ENCODE peak calls at places on chromosomes 6 and 20, in five cellular contexts. One of them, this sample, is unnamed.

GRCh38 chr6:117463762-117464665 is 18.5 kb upstream of the DCBLD1 start:
- DNase-seq in bronchial epithelial cell: peak
- DNase-seq in mucosa of descending colon: no peak
- DNase-seq in fibroblast of mammary gland: peak
- DNase-seq in upper lobe of right lung: no peak
- DNase-seq in this sample: no peak

GRCh38 chr6:155678361-155678760 is 222.7 kb upstream of the NOX3 start:
- DNase-seq in upper lobe of right lung: no peak
- DNase-seq in mucosa of descending colon: no peak
- DNase-seq in fibroblast of mammary gland: no peak
- DNase-seq in bronchial epithelial cell: no peak
- DNase-seq in this sample: no peak

GRCh38 chr6:89518352-89519055 is 85.6 kb downstream of the ANKRD6 start:
- DNase-seq in upper lobe of right lung: no peak
- DNase-seq in fibroblast of mammary gland: no peak
- DNase-seq in mucosa of descending colon: no peak
- DNase-seq in bronchial epithelial cell: peak
- DNase-seq in this sample: no peak

GRCh38 chr6:13261464-13261994 is 66.8 kb downstream of the TBC1D7 start:
- DNase-seq in upper lobe of right lung: no peak
- DNase-seq in fibroblast of mammary gland: no peak
- DNase-seq in bronchial epithelial cell: no peak
- DNase-seq in mucosa of descending colon: no peak
- DNase-seq in this sample: peak

GRCh38 chr6:29447670-29448069 is 8.6 kb downstream of the OR10C1 start:
- DNase-seq in mucosa of descending colon: no peak
- DNase-seq in bronchial epithelial cell: peak
- DNase-seq in upper lobe of right lung: no peak
- DNase-seq in fibroblast of mammary gland: no peak
- DNase-seq in this sample: no peak

GRCh38 chr20:11989018-11989771 is 71.5 kb downstream of the BTBD3 start:
- DNase-seq in bronchial epithelial cell: no peak
- DNase-seq in mucosa of descending colon: no peak
- DNase-seq in fibroblast of mammary gland: no peak
- DNase-seq in upper lobe of right lung: no peak
- DNase-seq in this sample: no peak

GRCh38 chr6:113077794-113078193 is 730.7 kb downstream of the RFPL4B start:
- DNase-seq in fibroblast of mammary gland: no peak
- DNase-seq in bronchial epithelial cell: peak
- DNase-seq in mucosa of descending colon: no peak
- DNase-seq in upper lobe of right lung: no peak
- DNase-seq in this sample: no peak

GRCh38 chr6:48278261-48278660 is 167.3 kb upstream of the PTCHD4 start:
- DNase-seq in mucosa of descending colon: no peak
- DNase-seq in bronchial epithelial cell: no peak
- DNase-seq in upper lobe of right lung: no peak
- DNase-seq in fibroblast of mammary gland: no peak
- DNase-seq in this sample: no peak

GRCh38 chr6:156779206-156780116 is 2.3 kb downstream of the ARID1B start:
- DNase-seq in fibroblast of mammary gland: no peak
- DNase-seq in mucosa of descending colon: peak
- DNase-seq in bronchial epithelial cell: no peak
- DNase-seq in upper lobe of right lung: peak
- DNase-seq in this sample: no peak

GRCh38 chr6:99467509-99468106 is 42.5 kb upstream of the PNISR start:
- DNase-seq in fibroblast of mammary gland: peak
- DNase-seq in upper lobe of right lung: no peak
- DNase-seq in bronchial epithelial cell: peak
- DNase-seq in mucosa of descending colon: no peak
- DNase-seq in this sample: no peak

GRCh38 chr20:51195419-51195901 is 172.6 kb upstream of the KCNG1 start:
- DNase-seq in fibroblast of mammary gland: peak
- DNase-seq in upper lobe of right lung: no peak
- DNase-seq in mucosa of descending colon: no peak
- DNase-seq in bronchial epithelial cell: peak
- DNase-seq in this sample: no peak

GRCh38 chr6:56693246-56693607 is 50.5 kb upstream of the DST start:
- DNase-seq in bronchial epithelial cell: peak
- DNase-seq in fibroblast of mammary gland: peak
- DNase-seq in upper lobe of right lung: peak
- DNase-seq in mucosa of descending colon: peak
- DNase-seq in this sample: no peak

GRCh38 chr6:14638932-14639875 is 521.6 kb downstream of the CD83 start:
- DNase-seq in mucosa of descending colon: no peak
- DNase-seq in upper lobe of right lung: no peak
- DNase-seq in fibroblast of mammary gland: peak
- DNase-seq in bronchial epithelial cell: peak
- DNase-seq in this sample: no peak

GRCh38 chr6:150492507-150492906 is 107.2 kb upstream of the PLEKHG1 start:
- DNase-seq in upper lobe of right lung: no peak
- DNase-seq in bronchial epithelial cell: peak
- DNase-seq in mucosa of descending colon: no peak
- DNase-seq in fibroblast of mammary gland: no peak
- DNase-seq in this sample: no peak

GRCh38 chr20:2292711-2293110 is 3.1 kb upstream of the TGM3 start:
- DNase-seq in bronchial epithelial cell: no peak
- DNase-seq in fibroblast of mammary gland: no peak
- DNase-seq in mucosa of descending colon: no peak
- DNase-seq in upper lobe of right lung: peak
- DNase-seq in this sample: no peak

GRCh38 chr6:31836036-31836675 is 8.6 kb downstream of the HSPA1B start:
- DNase-seq in mucosa of descending colon: no peak
- DNase-seq in fibroblast of mammary gland: no peak
- DNase-seq in bronchial epithelial cell: no peak
- DNase-seq in upper lobe of right lung: no peak
- DNase-seq in this sample: no peak

GRCh38 chr6:40956871-40957270 is 82.2 kb downstream of the UNC5CL start:
- DNase-seq in fibroblast of mammary gland: peak
- DNase-seq in bronchial epithelial cell: peak
- DNase-seq in mucosa of descending colon: no peak
- DNase-seq in upper lobe of right lung: no peak
- DNase-seq in this sample: no peak

GRCh38 chr20:60255866-60256265 is 297.6 kb downstream of the CDH26 start:
- DNase-seq in upper lobe of right lung: no peak
- DNase-seq in mucosa of descending colon: no peak
- DNase-seq in bronchial epithelial cell: no peak
- DNase-seq in fibroblast of mammary gland: peak
- DNase-seq in this sample: no peak

GRCh38 chr6:139514819-139515218 is 140.4 kb upstream of the CITED2 start:
- DNase-seq in bronchial epithelial cell: no peak
- DNase-seq in fibroblast of mammary gland: no peak
- DNase-seq in mucosa of descending colon: no peak
- DNase-seq in upper lobe of right lung: no peak
- DNase-seq in this sample: no peak

GRCh38 chr6:8392569-8392968 is 42.8 kb downstream of the SLC35B3 start:
- DNase-seq in mucosa of descending colon: peak
- DNase-seq in fibroblast of mammary gland: no peak
- DNase-seq in upper lobe of right lung: no peak
- DNase-seq in bronchial epithelial cell: no peak
- DNase-seq in this sample: no peak

GRCh38 chr20:23776067-23776771 is 25.5 kb upstream of the CST1 start:
- DNase-seq in bronchial epithelial cell: no peak
- DNase-seq in upper lobe of right lung: no peak
- DNase-seq in fibroblast of mammary gland: peak
- DNase-seq in mucosa of descending colon: no peak
- DNase-seq in this sample: no peak

GRCh38 chr6:129749749-129750120 is 39.8 kb upstream of the ARHGAP18 start:
- DNase-seq in mucosa of descending colon: no peak
- DNase-seq in fibroblast of mammary gland: peak
- DNase-seq in upper lobe of right lung: no peak
- DNase-seq in bronchial epithelial cell: peak
- DNase-seq in this sample: no peak

GRCh38 chr6:9398794-9399373 is 963.5 kb upstream of the SLC35B3 start:
- DNase-seq in upper lobe of right lung: no peak
- DNase-seq in mucosa of descending colon: peak
- DNase-seq in fibroblast of mammary gland: no peak
- DNase-seq in bronchial epithelial cell: no peak
- DNase-seq in this sample: no peak

GRCh38 chr20:17108896-17109295 is 117.9 kb upstream of the PCSK2 start:
- DNase-seq in mucosa of descending colon: no peak
- DNase-seq in bronchial epithelial cell: no peak
- DNase-seq in fibroblast of mammary gland: no peak
- DNase-seq in upper lobe of right lung: no peak
- DNase-seq in this sample: no peak

GRCh38 chr6:149211046-149211571 is 106.4 kb upstream of the TAB2 start:
- DNase-seq in bronchial epithelial cell: no peak
- DNase-seq in fibroblast of mammary gland: peak
- DNase-seq in upper lobe of right lung: no peak
- DNase-seq in mucosa of descending colon: no peak
- DNase-seq in this sample: no peak

GRCh38 chr6:89385156-89385667 is 26.9 kb downstream of the RRAGD start:
- DNase-seq in bronchial epithelial cell: peak
- DNase-seq in mucosa of descending colon: no peak
- DNase-seq in upper lobe of right lung: no peak
- DNase-seq in fibroblast of mammary gland: peak
- DNase-seq in this sample: no peak

GRCh38 chr6:4180653-4181255 is 45.4 kb upstream of the ECI2 start:
- DNase-seq in fibroblast of mammary gland: peak
- DNase-seq in mucosa of descending colon: no peak
- DNase-seq in upper lobe of right lung: no peak
- DNase-seq in bronchial epithelial cell: peak
- DNase-seq in this sample: peak

GRCh38 chr6:87897581-87898147 is 150.0 kb upstream of the SPACA1 start:
- DNase-seq in mucosa of descending colon: no peak
- DNase-seq in upper lobe of right lung: no peak
- DNase-seq in bronchial epithelial cell: peak
- DNase-seq in fibroblast of mammary gland: peak
- DNase-seq in this sample: no peak

GRCh38 chr6:35496036-35496850 is 636 bp downstream of the TEAD3 start:
- DNase-seq in mucosa of descending colon: peak
- DNase-seq in bronchial epithelial cell: no peak
- DNase-seq in upper lobe of right lung: peak
- DNase-seq in fibroblast of mammary gland: no peak
- DNase-seq in this sample: no peak

GRCh38 chr6:134253681-134254080 is 64.2 kb downstream of the SGK1 start:
- DNase-seq in mucosa of descending colon: no peak
- DNase-seq in fibroblast of mammary gland: peak
- DNase-seq in bronchial epithelial cell: no peak
- DNase-seq in upper lobe of right lung: no peak
- DNase-seq in this sample: no peak

GRCh38 chr6:121711472-121711871 is 276.0 kb downstream of the GJA1 start:
- DNase-seq in upper lobe of right lung: no peak
- DNase-seq in mucosa of descending colon: no peak
- DNase-seq in fibroblast of mammary gland: no peak
- DNase-seq in bronchial epithelial cell: no peak
- DNase-seq in this sample: no peak

GRCh38 chr20:60055740-60056139 is 97.5 kb downstream of the CDH26 start:
- DNase-seq in fibroblast of mammary gland: peak
- DNase-seq in bronchial epithelial cell: peak
- DNase-seq in upper lobe of right lung: peak
- DNase-seq in mucosa of descending colon: peak
- DNase-seq in this sample: no peak

GRCh38 chr20:44204156-44204831 is 6.3 kb downstream of the OSER1 start:
- DNase-seq in fibroblast of mammary gland: peak
- DNase-seq in mucosa of descending colon: no peak
- DNase-seq in bronchial epithelial cell: peak
- DNase-seq in upper lobe of right lung: no peak
- DNase-seq in this sample: no peak

GRCh38 chr6:82984720-82985119 is 80.9 kb downstream of the UBE3D start:
- DNase-seq in upper lobe of right lung: no peak
- DNase-seq in fibroblast of mammary gland: no peak
- DNase-seq in bronchial epithelial cell: no peak
- DNase-seq in mucosa of descending colon: no peak
- DNase-seq in this sample: no peak

GRCh38 chr20:35006531-35006971 is 50.9 kb downstream of the MYH7B start:
- DNase-seq in bronchial epithelial cell: no peak
- DNase-seq in upper lobe of right lung: no peak
- DNase-seq in fibroblast of mammary gland: no peak
- DNase-seq in mucosa of descending colon: no peak
- DNase-seq in this sample: no peak

DNA sequence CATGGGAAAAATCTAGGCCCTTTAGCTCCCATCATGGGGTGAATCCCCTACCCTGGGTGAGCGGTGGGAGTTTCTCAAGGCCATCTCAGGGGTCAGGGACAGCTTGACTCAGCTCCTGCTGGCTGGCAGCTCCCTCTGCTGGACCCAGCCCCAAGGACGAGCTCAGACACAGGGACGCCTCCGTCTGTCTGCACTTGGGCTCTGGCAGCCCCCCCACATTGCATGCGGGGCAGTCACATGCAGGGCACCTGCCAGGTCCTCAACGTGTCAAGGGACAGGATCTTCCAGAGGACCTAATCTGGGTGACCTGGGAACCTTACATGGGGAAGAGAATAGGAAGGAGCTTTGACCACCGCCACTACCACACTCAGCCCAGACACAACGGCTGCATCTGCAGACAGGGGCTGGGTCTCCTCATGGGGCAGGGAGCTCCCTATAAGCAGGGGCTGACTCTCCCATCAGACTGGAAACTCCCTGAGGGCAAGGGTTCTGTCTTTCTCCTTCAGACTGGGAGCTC is 173.4 kb downstream of the MRPL14 start:
- DNase-seq in upper lobe of right lung: no peak
- DNase-seq in fibroblast of mammary gland: peak
- DNase-seq in mucosa of descending colon: no peak
- DNase-seq in bronchial epithelial cell: no peak
- DNase-seq in this sample: no peak
- TF ChIP-seq CTCF in upper lobe of right lung: no peak
- TF ChIP-seq CTCF in fibroblast of mammary gland: peak
- TF ChIP-seq CTCF in mucosa of descending colon: no peak
- TF ChIP-seq CTCF in bronchial epithelial cell: peak
- TF ChIP-seq CTCF in this sample: peak

GRCh38 chr20:46939031-46939430 is 44.4 kb downstream of the EYA2 start:
- DNase-seq in bronchial epithelial cell: peak
- DNase-seq in upper lobe of right lung: no peak
- DNase-seq in mucosa of descending colon: no peak
- DNase-seq in fibroblast of mammary gland: peak
- DNase-seq in this sample: no peak
- TF ChIP-seq CTCF in bronchial epithelial cell: peak
- TF ChIP-seq CTCF in upper lobe of right lung: no peak
- TF ChIP-seq CTCF in mucosa of descending colon: no peak
- TF ChIP-seq CTCF in fibroblast of mammary gland: peak
- TF ChIP-seq CTCF in this sample: peak

GRCh38 chr6:20559924-20560551 is 25.8 kb downstream of the CDKAL1 start:
- DNase-seq in bronchial epithelial cell: no peak
- DNase-seq in upper lobe of right lung: no peak
- DNase-seq in mucosa of descending colon: no peak
- DNase-seq in fibroblast of mammary gland: peak
- DNase-seq in this sample: no peak
- TF ChIP-seq CTCF in bronchial epithelial cell: no peak
- TF ChIP-seq CTCF in upper lobe of right lung: no peak
- TF ChIP-seq CTCF in mucosa of descending colon: no peak
- TF ChIP-seq CTCF in fibroblast of mammary gland: no peak
- TF ChIP-seq CTCF in this sample: no peak

GRCh38 chr6:95866732-95867131 is 149.0 kb upstream of the FUT9 start:
- DNase-seq in fibroblast of mammary gland: peak
- DNase-seq in upper lobe of right lung: no peak
- DNase-seq in bronchial epithelial cell: peak
- DNase-seq in mucosa of descending colon: no peak
- DNase-seq in this sample: no peak
- TF ChIP-seq CTCF in fibroblast of mammary gland: no peak
- TF ChIP-seq CTCF in upper lobe of right lung: no peak
- TF ChIP-seq CTCF in bronchial epithelial cell: peak
- TF ChIP-seq CTCF in mucosa of descending colon: no peak
- TF ChIP-seq CTCF in this sample: peak

This sample was measured in GM12864.